ENCODE peak calls at places on chromosomes 5 and 9, in four cellular contexts. A is sigmoid colon, E is neuronal stem cell, Q is tibial artery. C is an unnamed sample.

GRCh38 chr9:36041491-36041890 is 4.8 kb downstream of the RECK start:
- DNase-seq in A (no peak), E (no peak), Q (no peak), C (no peak)

GRCh38 chr9:125810161-125810560 is 63.0 kb downstream of the PBX3 start:
- DNase-seq in A (no peak), E (no peak), Q (no peak), C (no peak)

GRCh38 chr9:71446499-71447411 is 321.6 kb downstream of the CEMIP2 start:
- DNase-seq in A (no peak), E (peak; percentile 91), Q (no peak), C (no peak)

GRCh38 chr9:129929467-129930125 is 94.3 kb downstream of the USP20 start:
- DNase-seq in A (no peak), E (no peak), Q (no peak), C (no peak)

GRCh38 chr9:106653111-106653697 is 209.8 kb upstream of the ZNF462 start:
- DNase-seq in A (no peak), E (no peak), Q (no peak), C (no peak)

GRCh38 chr5:139975942-139976341 is 67.2 kb downstream of the NRG2 start:
- DNase-seq in A (no peak), E (no peak), Q (no peak), C (no peak)

GRCh38 chr9:81613002-81613750 is 76.2 kb downstream of the TLE1 start:
- DNase-seq in A (peak; percentile 92), E (no peak), Q (peak; percentile 86), C (peak; percentile 86)

GRCh38 chr5:432201-432927 is 10.6 kb upstream of the EXOC3 start:
- DNase-seq in A (peak; percentile 52), E (no peak), Q (peak; percentile 41), C (peak; percentile 28)

GRCh38 chr5:92977766-92978555 is 603.1 kb downstream of the NR2F1-AS1 start:
- DNase-seq in A (no peak), E (no peak), Q (no peak), C (no peak)

GRCh38 chr5:55850839-55851674 is at the start of gene IL31RA:
- DNase-seq in A (no peak), E (no peak), Q (no peak), C (no peak)

GRCh38 chr5:151751091-151751490 is 7.3 kb downstream of the ATOX1 start:
- DNase-seq in A (no peak), E (no peak), Q (no peak), C (no peak)

GRCh38 chr9:130997925-130998595 is 10.9 kb upstream of the LAMC3 start:
- DNase-seq in A (no peak), E (peak; percentile 77), Q (no peak), C (peak; percentile 74)

GRCh38 chr5:153926201-153926600 is 112.5 kb downstream of the FAM114A2 start:
- DNase-seq in A (no peak), E (no peak), Q (no peak), C (no peak)

GRCh38 chr5:35853652-35854051 is 3.0 kb upstream of the IL7R start:
- DNase-seq in A (no peak), E (no peak), Q (no peak), C (peak; percentile 53)

GRCh38 chr5:140039561-140039960 is 3.5 kb downstream of the NRG2 start:
- DNase-seq in A (no peak), E (no peak), Q (peak; percentile 70), C (no peak)

GRCh38 chr5:35854248-35854647 is 2.4 kb upstream of the IL7R start:
- DNase-seq in A (no peak), E (no peak), Q (no peak), C (no peak)

GRCh38 chr5:72633041-72633445 is 125.8 kb upstream of the ZNF366 start:
- DNase-seq in A (peak; percentile 69), E (no peak), Q (no peak), C (no peak)

GRCh38 chr5:108700928-108701327 is 46.8 kb upstream of the FER start:
- DNase-seq in A (no peak), E (no peak), Q (no peak), C (no peak)

GRCh38 chr5:7087719-7088297 is 308.1 kb upstream of the ADCY2 start:
- DNase-seq in A (no peak), E (no peak), Q (no peak), C (no peak)

GRCh38 chr5:56429110-56429561 is 196.0 kb upstream of the ANKRD55 start:
- DNase-seq in A (no peak), E (no peak), Q (no peak), C (no peak)

GRCh38 chr5:1272201-1272600 is 22.7 kb downstream of the TERT start:
- DNase-seq in A (no peak), E (no peak), Q (no peak), C (no peak)

GRCh38 chr5:5419291-5420210 is 2.9 kb upstream of the ICE1 start:
- DNase-seq in A (no peak), E (peak; percentile 27), Q (no peak), C (no peak)

GRCh38 chr5:102682102-102682647 is 72.9 kb upstream of the PAM start:
- DNase-seq in A (no peak), E (no peak), Q (no peak), C (no peak)

GRCh38 chr9:119365291-119366027 is 3.8 kb downstream of the BRINP1 start:
- DNase-seq in A (no peak), E (peak; percentile 78), Q (no peak), C (no peak)

GRCh38 chr5:134571703-134572405 is 46.4 kb downstream of the JADE2 start:
- DNase-seq in A (no peak), E (no peak), Q (no peak), C (no peak)

GRCh38 chr9:1200847-1201251 is 150.7 kb downstream of the DMRT2 start:
- DNase-seq in A (no peak), E (no peak), Q (no peak), C (no peak)

GRCh38 chr5:42982107-42982622 is 58.0 kb downstream of the ANXA2R start:
- DNase-seq in A (no peak), E (no peak), Q (no peak), C (no peak)

GRCh38 chr9:2771101-2771500 is 53.8 kb downstream of the KCNV2 start:
- DNase-seq in A (no peak), E (no peak), Q (no peak), C (no peak)

GRCh38 chr9:109520475-109521132 is 22.5 kb upstream of the PTPN3 start:
- DNase-seq in A (no peak), E (peak; percentile 72), Q (peak; percentile 77), C (peak; percentile 75)

GRCh38 chr9:113956901-113957777 is 81.0 kb downstream of the ZNF618 start:
- DNase-seq in A (no peak), E (no peak), Q (no peak), C (no peak)

GRCh38 chr9:72476617-72477375 is 44.6 kb upstream of the TMC1 start:
- DNase-seq in A (no peak), E (no peak), Q (no peak), C (no peak)

GRCh38 chr5:137336161-137336560 is 163.0 kb downstream of the SPOCK1 start:
- DNase-seq in A (no peak), E (no peak), Q (no peak), C (no peak)

GRCh38 chr5:66616495-66617222 is 20.5 kb downstream of the MAST4 start:
- DNase-seq in A (no peak), E (no peak), Q (no peak), C (no peak)

GRCh38 chr9:4099961-4100360 is 199.9 kb downstream of the GLIS3 start:
- DNase-seq in A (no peak), E (no peak), Q (no peak), C (no peak)

GRCh38 chr5:125575561-125576504 is 829.4 kb upstream of the ZNF608 start:
- DNase-seq in A (peak; percentile 69), E (peak; percentile 37), Q (no peak), C (no peak)

DNA sequence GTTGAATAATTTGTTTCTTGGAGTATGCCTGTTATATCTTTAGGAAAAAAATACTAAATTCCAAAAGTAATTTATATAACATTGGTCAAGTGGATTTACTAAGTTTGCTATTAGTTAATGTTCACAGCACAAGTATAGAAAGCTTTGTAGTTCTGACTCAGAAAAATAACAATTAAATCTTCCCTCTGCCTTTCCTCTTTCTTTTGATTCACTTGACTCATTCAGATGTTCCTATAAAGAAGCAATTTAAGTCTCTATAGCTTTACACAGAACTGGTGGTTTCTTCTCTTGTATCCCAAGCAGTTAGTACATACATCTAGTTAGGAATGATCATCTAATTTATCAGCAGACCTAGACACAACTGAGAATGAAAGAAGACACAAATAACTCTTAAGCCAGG is 4.5 kb upstream of the CDC42SE2 start:
- DNase-seq in A (no peak), E (no peak), Q (no peak), C (no peak)
- H3K4me1 ChIP-seq in A (peaks cover 4% of the 10 kb centered on the region), E (peaks cover 2% of the 10 kb centered on the region), Q (no peaks in the 10 kb centered on the region), C (peaks cover 1% of the 10 kb centered on the region)

GRCh38 chr9:121746411-121746810 is 95.0 kb downstream of the DAB2IP start:
- DNase-seq in A (no peak), E (no peak), Q (no peak), C (no peak)
- H3K4me1 ChIP-seq in A (peaks cover 95% of the 10 kb centered on the region), E (peaks cover 35% of the 10 kb centered on the region), Q (peaks cover 95% of the 10 kb centered on the region), C (no peaks in the 10 kb centered on the region)

GRCh38 chr9:79580065-79580464 is 8.3 kb downstream of the TLE4 start:
- DNase-seq in A (no peak), E (no peak), Q (no peak), C (no peak)
- H3K4me1 ChIP-seq in A (peaks cover 47% of the 10 kb centered on the region), E (peaks cover 26% of the 10 kb centered on the region), Q (peaks cover 20% of the 10 kb centered on the region), C (peaks cover 3% of the 10 kb centered on the region)

GRCh38 chr5:149421372-149421685 is 42.2 kb upstream of the IL17B start:
- DNase-seq in A (no peak), E (no peak), Q (no peak), C (no peak)

GRCh38 chr5:149420509-149421371 is 41.6 kb upstream of the IL17B start:
- DNase-seq in A (peak; percentile 88), E (no peak), Q (peak; percentile 89), C (no peak)

GRCh38 chr5:149422429-149423286 is 43.6 kb upstream of the IL17B start:
- DNase-seq in A (peak; percentile 97), E (no peak), Q (peak; percentile 81), C (peak; percentile 82)

GRCh38 chr5:149423287-149424268 is 44.5 kb upstream of the IL17B start:
- DNase-seq in A (peak; percentile 89), E (no peak), Q (peak; percentile 82), C (no peak)

DNA sequence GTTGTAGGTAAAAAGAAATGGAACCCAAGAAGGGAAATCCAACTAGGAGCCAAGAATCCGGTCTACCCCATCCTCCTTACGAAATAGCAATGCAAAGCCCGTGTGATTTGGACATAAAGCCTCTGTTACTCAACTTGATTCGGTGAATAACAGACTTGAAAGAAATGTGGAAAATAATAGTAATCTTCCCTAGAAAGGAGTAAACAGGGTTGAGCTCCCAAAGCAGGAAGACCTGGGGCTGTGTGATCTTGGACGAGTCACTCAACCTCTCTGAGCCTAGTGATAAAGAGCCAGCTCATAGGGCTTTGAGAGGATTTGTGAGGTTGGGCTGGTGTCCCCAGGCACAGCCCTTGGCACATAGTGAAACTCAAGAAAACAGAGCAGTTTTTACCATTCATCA is 42.7 kb upstream of the IL17B start:
- DNase-seq in A (no peak), E (no peak), Q (no peak), C (no peak)
- H3K4me1 ChIP-seq in A (peaks cover 71% of the 10 kb centered on the region), E (peaks cover 37% of the 10 kb centered on the region), Q (peaks cover 66% of the 10 kb centered on the region), C (no peaks in the 10 kb centered on the region)

DNA sequence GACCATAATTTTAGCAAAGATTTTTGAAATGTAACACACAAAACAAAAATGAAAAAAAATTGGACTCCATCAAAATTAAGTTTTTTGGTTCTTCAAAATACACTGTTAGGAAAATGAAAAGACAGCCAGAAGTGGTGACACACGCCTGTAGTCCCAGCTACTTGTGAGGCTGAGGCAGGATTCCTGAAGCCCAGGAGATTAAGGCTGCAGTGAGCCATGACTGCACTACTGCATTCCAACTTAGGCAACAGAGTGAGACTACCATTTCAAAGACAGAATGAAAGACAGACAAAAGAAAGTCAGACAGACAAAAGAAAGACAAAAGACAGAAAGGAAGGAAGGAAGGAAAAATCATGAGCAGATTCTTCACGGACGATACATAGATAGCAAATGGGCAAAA is 7.5 kb downstream of the DIAPH1 start:
- DNase-seq in A (no peak), E (no peak), Q (no peak), C (no peak)
- H3K4me1 ChIP-seq in A (no peaks in the 10 kb centered on the region), E (peaks cover 3% of the 10 kb centered on the region), Q (peaks cover 22% of the 10 kb centered on the region), C (peaks cover 4% of the 10 kb centered on the region)